ENCODE peak calls at places on chromosomes 13 and 19, in five cellular contexts. D is fibroblast of the aortic adventitia, U is SK-N-SH, M is astrocyte of the cerebellum, Y is C1 segment of cervical spinal cord. P is an unnamed sample.

GRCh38 chr19:47813304-47813994 is 8.3 kb upstream of the CRX start:
- DNase-seq in U (peak; percentile 86), Y (no peak), D (peak; percentile 39), M (no peak), P (peak; percentile 22)

GRCh38 chr19:18865973-18866799 is 29.8 kb downstream of the CERS1 start:
- DNase-seq in D (peak; percentile 50), Y (peak; percentile 32), M (no peak), U (peak; percentile 98), P (peak; percentile 41)

GRCh38 chr19:38044267-38045111 is 137.5 kb downstream of the SIPA1L3 start:
- DNase-seq in U (no peak), D (peak; percentile 47), M (no peak), Y (no peak), P (no peak)

GRCh38 chr13:24746618-24747247 is 17.2 kb upstream of the RNF17 start:
- DNase-seq in D (peak; percentile 2), U (no peak), Y (no peak), M (no peak), P (no peak)

GRCh38 chr19:29266001-29266400 is 53.0 kb upstream of the UQCRFS1 start:
- DNase-seq in U (no peak), D (no peak), M (no peak), Y (no peak), P (no peak)

GRCh38 chr19:15128162-15128770 is 21.1 kb downstream of the SYDE1 start:
- DNase-seq in Y (no peak), M (no peak), D (no peak), U (no peak), P (no peak)

GRCh38 chr13:27619093-27619705 is 1.1 kb downstream of the LNX2 start:
- DNase-seq in U (no peak), D (peak; percentile 76), Y (no peak), M (peak; percentile 69), P (peak; percentile 38)

GRCh38 chr19:17495639-17496265 is 15.7 kb upstream of the PGLS start:
- DNase-seq in Y (no peak), M (no peak), D (no peak), U (peak; percentile 7), P (no peak)

GRCh38 chr19:992670-993055 is 7.6 kb upstream of the GRIN3B start:
- DNase-seq in D (no peak), M (no peak), U (no peak), Y (no peak), P (no peak)

GRCh38 chr19:6613711-6614110 is 22.8 kb upstream of the CD70 start:
- DNase-seq in U (no peak), M (peak; percentile 33), Y (no peak), D (peak; percentile 85), P (peak; percentile 51)

GRCh38 chr19:9721861-9722260 is 46.7 kb downstream of the ZNF846 start:
- DNase-seq in Y (no peak), D (no peak), U (peak; percentile 9), M (no peak), P (no peak)

GRCh38 chr19:3071764-3072163 is 9.5 kb upstream of the TLE5 start:
- DNase-seq in U (no peak), M (no peak), Y (no peak), D (no peak), P (no peak)

GRCh38 chr19:46376241-46377153 is 29.6 kb downstream of the PPP5C start:
- DNase-seq in M (no peak), D (no peak), Y (no peak), U (no peak), P (no peak)

GRCh38 chr13:89584058-89584457 is 1763.4 kb upstream of the MIR17HG start:
- DNase-seq in Y (no peak), U (peak; percentile 62), D (no peak), M (peak; percentile 4), P (peak; percentile 70)

GRCh38 chr13:33349314-33349995 is 63.9 kb upstream of the STARD13 start:
- DNase-seq in D (peak; percentile 9), U (no peak), M (no peak), Y (peak; percentile 46), P (peak; percentile 7)

GRCh38 chr19:1085676-1086442 is 9.3 kb downstream of the POLR2E start:
- DNase-seq in M (no peak), D (no peak), Y (no peak), U (no peak), P (no peak)

GRCh38 chr19:1646149-1646930 is 6.1 kb downstream of the TCF3 start:
- DNase-seq in M (no peak), U (no peak), D (no peak), Y (no peak), P (no peak)

GRCh38 chr13:49303533-49304252 is 56.0 kb downstream of the CDADC1 start:
- DNase-seq in Y (peak; percentile 29), D (no peak), M (no peak), U (no peak), P (no peak)

GRCh38 chr19:35088514-35088913 is 27.1 kb upstream of the FXYD3 start:
- DNase-seq in M (peak; percentile 33), D (peak; percentile 46), U (no peak), Y (no peak), P (peak; percentile 80)

GRCh38 chr13:32426981-32427851 is 714 bp downstream of the N4BP2L1 start:
- DNase-seq in M (no peak), Y (peak; percentile 53), D (peak; percentile 13), U (peak; percentile 80), P (no peak)

GRCh38 chr19:2371656-2372055 is 11.6 kb downstream of the TMPRSS9 start:
- DNase-seq in Y (no peak), U (no peak), D (no peak), M (no peak), P (no peak)

GRCh38 chr13:98171806-98172569 is 5.1 kb downstream of the RNF113B start:
- DNase-seq in U (peak; percentile 79), Y (peak; percentile 44), M (no peak), D (peak; percentile 50), P (peak; percentile 34)

GRCh38 chr13:50805805-50806204 is 37.7 kb downstream of the DLEU7 start:
- DNase-seq in D (peak; percentile 16), M (no peak), Y (no peak), U (no peak), P (no peak)

GRCh38 chr13:100534911-100535310 is 53.7 kb downstream of the GGACT start:
- DNase-seq in U (no peak), D (peak; percentile 2), M (no peak), Y (no peak), P (no peak)

GRCh38 chr13:45807520-45808099 is 43.9 kb downstream of the SIAH3 start:
- DNase-seq in Y (no peak), D (peak; percentile 46), U (peak; percentile 65), M (peak; percentile 36), P (peak; percentile 35)

GRCh38 chr13:77779461-77780272 is 82.2 kb downstream of the SLAIN1 start:
- DNase-seq in U (peak; percentile 36), Y (no peak), M (peak; percentile 70), D (peak; percentile 92), P (peak; percentile 73)

GRCh38 chr19:3645726-3646125 is 19.1 kb upstream of the CACTIN start:
- DNase-seq in D (no peak), M (no peak), Y (no peak), U (no peak), P (no peak)

GRCh38 chr19:6167115-6167514 is 31.6 kb downstream of the ACSBG2 start:
- DNase-seq in U (no peak), D (no peak), M (no peak), Y (no peak), P (no peak)

GRCh38 chr19:58098682-58098998 is 609 bp upstream of the ZSCAN18 start:
- DNase-seq in U (peak; percentile 26), M (no peak), D (no peak), Y (no peak), P (no peak)

GRCh38 chr19:49151339-49152217 is 3.6 kb downstream of the HRC start:
- DNase-seq in U (peak; percentile 79), M (no peak), Y (peak; percentile 25), D (peak; percentile 28), P (no peak)

GRCh38 chr13:23634897-23635296 is 64.7 kb downstream of the TNFRSF19 start:
- DNase-seq in D (no peak), U (no peak), M (no peak), Y (no peak), P (no peak)

GRCh38 chr13:113452942-113453901 is at the start of gene ADPRHL1:
- DNase-seq in U (peak; percentile 80), Y (no peak), D (no peak), M (no peak), P (peak; percentile 19)

GRCh38 chr13:104008571-104009435 is 942.6 kb upstream of the SLC10A2 start:
- DNase-seq in U (peak; percentile 22), M (peak; percentile 62), D (peak; percentile 44), Y (no peak), P (no peak)